ENCODE peak calls at places on chromosomes 12 and 14, in nine cellular contexts. One of them, this sample, is unnamed.

GRCh38 chr12:109728921-109729836 is 15.6 kb downstream of the FAM222A start:
- DNase-seq in T-helper 1 cell: no peak
- DNase-seq in HuH-7: no peak
- DNase-seq in foreskin keratinocyte: no peak
- DNase-seq in stimulated activated CD4-positive, alpha-beta T cell treated with anti-CD3 and anti-CD28 coated beads, TNF-alpha, amount 100 ng/mL, for 4 hours: no peak
- DNase-seq in WTC11: no peak
- DNase-seq in A172: no peak
- DNase-seq in activated CD8-positive, alpha-beta memory T cell treated with anti-CD3 and anti-CD28 coated beads, Interleukin-2, amount 50 U/mL, for 48 hours: no peak
- DNase-seq in naive thymus-derived CD4-positive, alpha-beta T cell: no peak
- DNase-seq in this sample: no peak

GRCh38 chr12:48925218-48925871 is at the start of gene FKBP11:
- DNase-seq in activated CD8-positive, alpha-beta memory T cell treated with anti-CD3 and anti-CD28 coated beads, Interleukin-2, amount 50 U/mL, for 48 hours: peak; percentile 87
- DNase-seq in T-helper 1 cell: peak; percentile 68
- DNase-seq in stimulated activated CD4-positive, alpha-beta T cell treated with anti-CD3 and anti-CD28 coated beads, TNF-alpha, amount 100 ng/mL, for 4 hours: peak; percentile 58
- DNase-seq in A172: no peak
- DNase-seq in foreskin keratinocyte: no peak
- DNase-seq in WTC11: peak; percentile 80
- DNase-seq in HuH-7: peak; percentile 83
- DNase-seq in naive thymus-derived CD4-positive, alpha-beta T cell: peak; percentile 78
- DNase-seq in this sample: peak; percentile 62

GRCh38 chr12:131699434-131699833 is 11.5 kb upstream of the SFSWAP start:
- DNase-seq in naive thymus-derived CD4-positive, alpha-beta T cell: no peak
- DNase-seq in stimulated activated CD4-positive, alpha-beta T cell treated with anti-CD3 and anti-CD28 coated beads, TNF-alpha, amount 100 ng/mL, for 4 hours: no peak
- DNase-seq in A172: peak; percentile 42
- DNase-seq in activated CD8-positive, alpha-beta memory T cell treated with anti-CD3 and anti-CD28 coated beads, Interleukin-2, amount 50 U/mL, for 48 hours: no peak
- DNase-seq in HuH-7: no peak
- DNase-seq in T-helper 1 cell: no peak
- DNase-seq in foreskin keratinocyte: peak; percentile 11
- DNase-seq in WTC11: no peak
- DNase-seq in this sample: no peak

GRCh38 chr12:47408171-47408871 is 297.5 kb downstream of the RPAP3 start:
- DNase-seq in T-helper 1 cell: no peak
- DNase-seq in A172: peak; percentile 38
- DNase-seq in HuH-7: peak; percentile 47
- DNase-seq in naive thymus-derived CD4-positive, alpha-beta T cell: peak; percentile 48
- DNase-seq in foreskin keratinocyte: peak; percentile 42
- DNase-seq in activated CD8-positive, alpha-beta memory T cell treated with anti-CD3 and anti-CD28 coated beads, Interleukin-2, amount 50 U/mL, for 48 hours: no peak
- DNase-seq in WTC11: peak; percentile 34
- DNase-seq in stimulated activated CD4-positive, alpha-beta T cell treated with anti-CD3 and anti-CD28 coated beads, TNF-alpha, amount 100 ng/mL, for 4 hours: no peak
- DNase-seq in this sample: no peak

GRCh38 chr12:14545144-14546124 is 22.2 kb downstream of the PLBD1 start:
- DNase-seq in A172: no peak
- DNase-seq in WTC11: no peak
- DNase-seq in stimulated activated CD4-positive, alpha-beta T cell treated with anti-CD3 and anti-CD28 coated beads, TNF-alpha, amount 100 ng/mL, for 4 hours: no peak
- DNase-seq in HuH-7: no peak
- DNase-seq in naive thymus-derived CD4-positive, alpha-beta T cell: no peak
- DNase-seq in foreskin keratinocyte: no peak
- DNase-seq in T-helper 1 cell: no peak
- DNase-seq in activated CD8-positive, alpha-beta memory T cell treated with anti-CD3 and anti-CD28 coated beads, Interleukin-2, amount 50 U/mL, for 48 hours: no peak
- DNase-seq in this sample: no peak

GRCh38 chr14:102046337-102047278 is 40.2 kb downstream of the HSP90AA1 start:
- DNase-seq in foreskin keratinocyte: no peak
- DNase-seq in naive thymus-derived CD4-positive, alpha-beta T cell: no peak
- DNase-seq in activated CD8-positive, alpha-beta memory T cell treated with anti-CD3 and anti-CD28 coated beads, Interleukin-2, amount 50 U/mL, for 48 hours: no peak
- DNase-seq in WTC11: peak; percentile 93
- DNase-seq in A172: peak; percentile 63
- DNase-seq in T-helper 1 cell: no peak
- DNase-seq in HuH-7: peak; percentile 74
- DNase-seq in stimulated activated CD4-positive, alpha-beta T cell treated with anti-CD3 and anti-CD28 coated beads, TNF-alpha, amount 100 ng/mL, for 4 hours: no peak
- DNase-seq in this sample: no peak

GRCh38 chr14:54845616-54846015 is 57.0 kb downstream of the GCH1 start:
- DNase-seq in naive thymus-derived CD4-positive, alpha-beta T cell: no peak
- DNase-seq in HuH-7: no peak
- DNase-seq in stimulated activated CD4-positive, alpha-beta T cell treated with anti-CD3 and anti-CD28 coated beads, TNF-alpha, amount 100 ng/mL, for 4 hours: no peak
- DNase-seq in foreskin keratinocyte: no peak
- DNase-seq in activated CD8-positive, alpha-beta memory T cell treated with anti-CD3 and anti-CD28 coated beads, Interleukin-2, amount 50 U/mL, for 48 hours: no peak
- DNase-seq in T-helper 1 cell: no peak
- DNase-seq in WTC11: no peak
- DNase-seq in A172: no peak
- DNase-seq in this sample: no peak

GRCh38 chr12:26795899-26796298 is 37.1 kb downstream of the ITPR2 start:
- DNase-seq in A172: no peak
- DNase-seq in activated CD8-positive, alpha-beta memory T cell treated with anti-CD3 and anti-CD28 coated beads, Interleukin-2, amount 50 U/mL, for 48 hours: no peak
- DNase-seq in stimulated activated CD4-positive, alpha-beta T cell treated with anti-CD3 and anti-CD28 coated beads, TNF-alpha, amount 100 ng/mL, for 4 hours: no peak
- DNase-seq in WTC11: no peak
- DNase-seq in foreskin keratinocyte: no peak
- DNase-seq in T-helper 1 cell: no peak
- DNase-seq in naive thymus-derived CD4-positive, alpha-beta T cell: no peak
- DNase-seq in HuH-7: no peak
- DNase-seq in this sample: no peak

GRCh38 chr14:79161576-79161975 is 991.4 kb downstream of the NRXN3 start:
- DNase-seq in HuH-7: no peak
- DNase-seq in WTC11: peak; percentile 59
- DNase-seq in stimulated activated CD4-positive, alpha-beta T cell treated with anti-CD3 and anti-CD28 coated beads, TNF-alpha, amount 100 ng/mL, for 4 hours: no peak
- DNase-seq in naive thymus-derived CD4-positive, alpha-beta T cell: no peak
- DNase-seq in T-helper 1 cell: no peak
- DNase-seq in foreskin keratinocyte: peak; percentile 15
- DNase-seq in activated CD8-positive, alpha-beta memory T cell treated with anti-CD3 and anti-CD28 coated beads, Interleukin-2, amount 50 U/mL, for 48 hours: no peak
- DNase-seq in A172: peak; percentile 18
- DNase-seq in this sample: no peak

GRCh38 chr12:57630891-57631433 is 2.0 kb downstream of the B4GALNT1 start:
- DNase-seq in stimulated activated CD4-positive, alpha-beta T cell treated with anti-CD3 and anti-CD28 coated beads, TNF-alpha, amount 100 ng/mL, for 4 hours: no peak
- DNase-seq in activated CD8-positive, alpha-beta memory T cell treated with anti-CD3 and anti-CD28 coated beads, Interleukin-2, amount 50 U/mL, for 48 hours: peak; percentile 51
- DNase-seq in foreskin keratinocyte: no peak
- DNase-seq in WTC11: no peak
- DNase-seq in T-helper 1 cell: no peak
- DNase-seq in A172: no peak
- DNase-seq in HuH-7: no peak
- DNase-seq in naive thymus-derived CD4-positive, alpha-beta T cell: no peak
- DNase-seq in this sample: no peak